ENCODE peak calls at places on chromosomes 13 and 19, in eight cellular contexts. One of them, this sample, is unnamed.

GRCh38 chr13:114096811-114097503 is 35.5 kb downstream of the RASA3 start:
- DNase-seq in amygdala: no peak
- DNase-seq in stimulated activated CD4-positive, alpha-beta T cell treated with anti-CD3 and anti-CD28 coated beads, Interleukin-1b, Interleukin-23, amount 100 ng/mL, for 1 hour: no peak
- DNase-seq in activated CD4-positive, alpha-beta T cell treated with anti-CD3 and anti-CD28 coated beads for 1 hour: no peak
- DNase-seq in EH: no peak
- DNase-seq in activated naive CD8-positive, alpha-beta T cell treated with anti-CD3 and anti-CD28 coated beads for 36 hours: no peak
- DNase-seq in naive thymus-derived CD4-positive, alpha-beta T cell: no peak
- DNase-seq in brain microvascular endothelial cell: no peak
- DNase-seq in this sample: no peak

GRCh38 chr13:27288397-27288796 is 17.8 kb downstream of the RASL11A start:
- DNase-seq in amygdala: no peak
- DNase-seq in stimulated activated CD4-positive, alpha-beta T cell treated with anti-CD3 and anti-CD28 coated beads, Interleukin-1b, Interleukin-23, amount 100 ng/mL, for 1 hour: no peak
- DNase-seq in activated CD4-positive, alpha-beta T cell treated with anti-CD3 and anti-CD28 coated beads for 1 hour: no peak
- DNase-seq in EH: no peak
- DNase-seq in activated naive CD8-positive, alpha-beta T cell treated with anti-CD3 and anti-CD28 coated beads for 36 hours: no peak
- DNase-seq in naive thymus-derived CD4-positive, alpha-beta T cell: no peak
- DNase-seq in brain microvascular endothelial cell: no peak
- DNase-seq in this sample: no peak

GRCh38 chr13:113113846-113114271 is 8.3 kb downstream of the F7 start:
- DNase-seq in amygdala: no peak
- DNase-seq in stimulated activated CD4-positive, alpha-beta T cell treated with anti-CD3 and anti-CD28 coated beads, Interleukin-1b, Interleukin-23, amount 100 ng/mL, for 1 hour: no peak
- DNase-seq in activated CD4-positive, alpha-beta T cell treated with anti-CD3 and anti-CD28 coated beads for 1 hour: no peak
- DNase-seq in EH: no peak
- DNase-seq in activated naive CD8-positive, alpha-beta T cell treated with anti-CD3 and anti-CD28 coated beads for 36 hours: no peak
- DNase-seq in naive thymus-derived CD4-positive, alpha-beta T cell: no peak
- DNase-seq in brain microvascular endothelial cell: no peak
- DNase-seq in this sample: no peak

GRCh38 chr13:73449258-73449657 is 390.5 kb downstream of the KLF5 start:
- DNase-seq in amygdala: no peak
- DNase-seq in stimulated activated CD4-positive, alpha-beta T cell treated with anti-CD3 and anti-CD28 coated beads, Interleukin-1b, Interleukin-23, amount 100 ng/mL, for 1 hour: no peak
- DNase-seq in activated CD4-positive, alpha-beta T cell treated with anti-CD3 and anti-CD28 coated beads for 1 hour: no peak
- DNase-seq in EH: no peak
- DNase-seq in activated naive CD8-positive, alpha-beta T cell treated with anti-CD3 and anti-CD28 coated beads for 36 hours: no peak
- DNase-seq in naive thymus-derived CD4-positive, alpha-beta T cell: no peak
- DNase-seq in brain microvascular endothelial cell: no peak
- DNase-seq in this sample: no peak

GRCh38 chr13:24672141-24673132 is 7.8 kb upstream of the ATP12A start:
- DNase-seq in amygdala: no peak
- DNase-seq in stimulated activated CD4-positive, alpha-beta T cell treated with anti-CD3 and anti-CD28 coated beads, Interleukin-1b, Interleukin-23, amount 100 ng/mL, for 1 hour: no peak
- DNase-seq in activated CD4-positive, alpha-beta T cell treated with anti-CD3 and anti-CD28 coated beads for 1 hour: no peak
- DNase-seq in EH: no peak
- DNase-seq in activated naive CD8-positive, alpha-beta T cell treated with anti-CD3 and anti-CD28 coated beads for 36 hours: no peak
- DNase-seq in naive thymus-derived CD4-positive, alpha-beta T cell: no peak
- DNase-seq in brain microvascular endothelial cell: no peak
- DNase-seq in this sample: no peak

GRCh38 chr19:1251503-1252220 is 3.3 kb downstream of the MIDN start:
- DNase-seq in amygdala: peak
- DNase-seq in stimulated activated CD4-positive, alpha-beta T cell treated with anti-CD3 and anti-CD28 coated beads, Interleukin-1b, Interleukin-23, amount 100 ng/mL, for 1 hour: no peak
- DNase-seq in activated CD4-positive, alpha-beta T cell treated with anti-CD3 and anti-CD28 coated beads for 1 hour: peak
- DNase-seq in EH: no peak
- DNase-seq in activated naive CD8-positive, alpha-beta T cell treated with anti-CD3 and anti-CD28 coated beads for 36 hours: peak
- DNase-seq in naive thymus-derived CD4-positive, alpha-beta T cell: no peak
- DNase-seq in brain microvascular endothelial cell: no peak
- DNase-seq in this sample: peak

GRCh38 chr19:48969276-48970138 is 4.4 kb downstream of the FTL start:
- DNase-seq in amygdala: no peak
- DNase-seq in stimulated activated CD4-positive, alpha-beta T cell treated with anti-CD3 and anti-CD28 coated beads, Interleukin-1b, Interleukin-23, amount 100 ng/mL, for 1 hour: no peak
- DNase-seq in activated CD4-positive, alpha-beta T cell treated with anti-CD3 and anti-CD28 coated beads for 1 hour: no peak
- DNase-seq in EH: peak
- DNase-seq in activated naive CD8-positive, alpha-beta T cell treated with anti-CD3 and anti-CD28 coated beads for 36 hours: peak
- DNase-seq in naive thymus-derived CD4-positive, alpha-beta T cell: no peak
- DNase-seq in brain microvascular endothelial cell: no peak
- DNase-seq in this sample: no peak

GRCh38 chr13:71638728-71639127 is 228.3 kb downstream of the DACH1 start:
- DNase-seq in amygdala: no peak
- DNase-seq in stimulated activated CD4-positive, alpha-beta T cell treated with anti-CD3 and anti-CD28 coated beads, Interleukin-1b, Interleukin-23, amount 100 ng/mL, for 1 hour: no peak
- DNase-seq in activated CD4-positive, alpha-beta T cell treated with anti-CD3 and anti-CD28 coated beads for 1 hour: no peak
- DNase-seq in EH: no peak
- DNase-seq in activated naive CD8-positive, alpha-beta T cell treated with anti-CD3 and anti-CD28 coated beads for 36 hours: no peak
- DNase-seq in naive thymus-derived CD4-positive, alpha-beta T cell: no peak
- DNase-seq in brain microvascular endothelial cell: no peak
- DNase-seq in this sample: no peak

GRCh38 chr13:98856983-98857382 is 104.5 kb upstream of the SLC15A1 start:
- DNase-seq in amygdala: no peak
- DNase-seq in stimulated activated CD4-positive, alpha-beta T cell treated with anti-CD3 and anti-CD28 coated beads, Interleukin-1b, Interleukin-23, amount 100 ng/mL, for 1 hour: no peak
- DNase-seq in activated CD4-positive, alpha-beta T cell treated with anti-CD3 and anti-CD28 coated beads for 1 hour: no peak
- DNase-seq in EH: no peak
- DNase-seq in activated naive CD8-positive, alpha-beta T cell treated with anti-CD3 and anti-CD28 coated beads for 36 hours: no peak
- DNase-seq in naive thymus-derived CD4-positive, alpha-beta T cell: no peak
- DNase-seq in brain microvascular endothelial cell: no peak
- DNase-seq in this sample: no peak

GRCh38 chr13:37164635-37165034 is 59.2 kb upstream of the CSNK1A1L start:
- DNase-seq in amygdala: no peak
- DNase-seq in stimulated activated CD4-positive, alpha-beta T cell treated with anti-CD3 and anti-CD28 coated beads, Interleukin-1b, Interleukin-23, amount 100 ng/mL, for 1 hour: no peak
- DNase-seq in activated CD4-positive, alpha-beta T cell treated with anti-CD3 and anti-CD28 coated beads for 1 hour: no peak
- DNase-seq in EH: no peak
- DNase-seq in activated naive CD8-positive, alpha-beta T cell treated with anti-CD3 and anti-CD28 coated beads for 36 hours: no peak
- DNase-seq in naive thymus-derived CD4-positive, alpha-beta T cell: no peak
- DNase-seq in brain microvascular endothelial cell: no peak
- DNase-seq in this sample: no peak

GRCh38 chr19:50817941-50818858 is 5.4 kb downstream of the KLK1 start:
- DNase-seq in amygdala: no peak
- DNase-seq in stimulated activated CD4-positive, alpha-beta T cell treated with anti-CD3 and anti-CD28 coated beads, Interleukin-1b, Interleukin-23, amount 100 ng/mL, for 1 hour: no peak
- DNase-seq in activated CD4-positive, alpha-beta T cell treated with anti-CD3 and anti-CD28 coated beads for 1 hour: no peak
- DNase-seq in EH: peak
- DNase-seq in activated naive CD8-positive, alpha-beta T cell treated with anti-CD3 and anti-CD28 coated beads for 36 hours: peak
- DNase-seq in naive thymus-derived CD4-positive, alpha-beta T cell: no peak
- DNase-seq in brain microvascular endothelial cell: peak
- DNase-seq in this sample: peak

GRCh38 chr19:1651061-1651547 is 1.3 kb downstream of the TCF3 start:
- DNase-seq in amygdala: no peak
- DNase-seq in stimulated activated CD4-positive, alpha-beta T cell treated with anti-CD3 and anti-CD28 coated beads, Interleukin-1b, Interleukin-23, amount 100 ng/mL, for 1 hour: no peak
- DNase-seq in activated CD4-positive, alpha-beta T cell treated with anti-CD3 and anti-CD28 coated beads for 1 hour: peak
- DNase-seq in EH: peak
- DNase-seq in activated naive CD8-positive, alpha-beta T cell treated with anti-CD3 and anti-CD28 coated beads for 36 hours: peak
- DNase-seq in naive thymus-derived CD4-positive, alpha-beta T cell: peak
- DNase-seq in brain microvascular endothelial cell: no peak
- DNase-seq in this sample: no peak

GRCh38 chr19:54439174-54439851 is 9.7 kb upstream of the LENG8 start:
- DNase-seq in amygdala: no peak
- DNase-seq in stimulated activated CD4-positive, alpha-beta T cell treated with anti-CD3 and anti-CD28 coated beads, Interleukin-1b, Interleukin-23, amount 100 ng/mL, for 1 hour: no peak
- DNase-seq in activated CD4-positive, alpha-beta T cell treated with anti-CD3 and anti-CD28 coated beads for 1 hour: no peak
- DNase-seq in EH: peak
- DNase-seq in activated naive CD8-positive, alpha-beta T cell treated with anti-CD3 and anti-CD28 coated beads for 36 hours: peak
- DNase-seq in naive thymus-derived CD4-positive, alpha-beta T cell: no peak
- DNase-seq in brain microvascular endothelial cell: peak
- DNase-seq in this sample: no peak

GRCh38 chr13:30991922-30992321 is 59.5 kb downstream of the TEX26 start:
- DNase-seq in amygdala: no peak
- DNase-seq in stimulated activated CD4-positive, alpha-beta T cell treated with anti-CD3 and anti-CD28 coated beads, Interleukin-1b, Interleukin-23, amount 100 ng/mL, for 1 hour: no peak
- DNase-seq in activated CD4-positive, alpha-beta T cell treated with anti-CD3 and anti-CD28 coated beads for 1 hour: no peak
- DNase-seq in EH: no peak
- DNase-seq in activated naive CD8-positive, alpha-beta T cell treated with anti-CD3 and anti-CD28 coated beads for 36 hours: no peak
- DNase-seq in naive thymus-derived CD4-positive, alpha-beta T cell: no peak
- DNase-seq in brain microvascular endothelial cell: no peak
- DNase-seq in this sample: no peak

This sample was measured in hepatic stellate cell.